ENCODE peak calls at places on chromosomes 3 and 15, in nine cellular contexts. One of them, this sample, is unnamed.

GRCh38 chr3:49012441-49013017 is 5.3 kb downstream of the WDR6 start:
- DNase-seq in AG04449: no peak
- DNase-seq in stomach: no peak
- DNase-seq in ovary: no peak
- DNase-seq in breast epithelium: no peak
- DNase-seq in tibial artery: no peak
- DNase-seq in colonic mucosa: no peak
- DNase-seq in GM23338: no peak
- DNase-seq in cardiac muscle cell: no peak
- DNase-seq in this sample: no peak

GRCh38 chr3:139312959-139313358 is 30.9 kb upstream of the MRPS22 start:
- DNase-seq in AG04449: no peak
- DNase-seq in stomach: no peak
- DNase-seq in ovary: no peak
- DNase-seq in breast epithelium: no peak
- DNase-seq in tibial artery: no peak
- DNase-seq in colonic mucosa: no peak
- DNase-seq in GM23338: no peak
- DNase-seq in cardiac muscle cell: peak; percentile 33
- DNase-seq in this sample: peak; percentile 32

GRCh38 chr3:30681276-30682211 is 75.1 kb downstream of the TGFBR2 start:
- DNase-seq in AG04449: no peak
- DNase-seq in stomach: no peak
- DNase-seq in ovary: peak; percentile 59
- DNase-seq in breast epithelium: no peak
- DNase-seq in tibial artery: no peak
- DNase-seq in colonic mucosa: peak; percentile 29
- DNase-seq in GM23338: no peak
- DNase-seq in cardiac muscle cell: peak; percentile 62
- DNase-seq in this sample: no peak

GRCh38 chr15:48674876-48675275 is 29.4 kb upstream of the FBN1 start:
- DNase-seq in AG04449: peak; percentile 66
- DNase-seq in stomach: no peak
- DNase-seq in ovary: no peak
- DNase-seq in breast epithelium: no peak
- DNase-seq in tibial artery: no peak
- DNase-seq in colonic mucosa: no peak
- DNase-seq in GM23338: no peak
- DNase-seq in cardiac muscle cell: peak; percentile 64
- DNase-seq in this sample: no peak

GRCh38 chr15:87369269-87369668 is 887.3 kb downstream of the NTRK3 start:
- DNase-seq in AG04449: peak; percentile 82
- DNase-seq in stomach: no peak
- DNase-seq in ovary: no peak
- DNase-seq in breast epithelium: no peak
- DNase-seq in tibial artery: no peak
- DNase-seq in colonic mucosa: no peak
- DNase-seq in GM23338: no peak
- DNase-seq in cardiac muscle cell: peak; percentile 88
- DNase-seq in this sample: peak; percentile 90

GRCh38 chr3:57150097-57150496 is 15.1 kb downstream of the IL17RD start:
- DNase-seq in AG04449: no peak
- DNase-seq in stomach: no peak
- DNase-seq in ovary: no peak
- DNase-seq in breast epithelium: no peak
- DNase-seq in tibial artery: no peak
- DNase-seq in colonic mucosa: no peak
- DNase-seq in GM23338: no peak
- DNase-seq in cardiac muscle cell: no peak
- DNase-seq in this sample: peak; percentile 56

GRCh38 chr3:52998781-52999509 is 46.9 kb downstream of the SFMBT1 start:
- DNase-seq in AG04449: no peak
- DNase-seq in stomach: no peak
- DNase-seq in ovary: no peak
- DNase-seq in breast epithelium: no peak
- DNase-seq in tibial artery: no peak
- DNase-seq in colonic mucosa: peak; percentile 61
- DNase-seq in GM23338: peak; percentile 33
- DNase-seq in cardiac muscle cell: no peak
- DNase-seq in this sample: no peak

GRCh38 chr15:79370716-79371115 is 59.8 kb downstream of the TMED3 start:
- DNase-seq in AG04449: no peak
- DNase-seq in stomach: no peak
- DNase-seq in ovary: no peak
- DNase-seq in breast epithelium: no peak
- DNase-seq in tibial artery: no peak
- DNase-seq in colonic mucosa: no peak
- DNase-seq in GM23338: no peak
- DNase-seq in cardiac muscle cell: peak; percentile 58
- DNase-seq in this sample: no peak

GRCh38 chr3:74347563-74348268 is 266.7 kb downstream of the CNTN3 start:
- DNase-seq in AG04449: no peak
- DNase-seq in stomach: no peak
- DNase-seq in ovary: no peak
- DNase-seq in breast epithelium: no peak
- DNase-seq in tibial artery: no peak
- DNase-seq in colonic mucosa: no peak
- DNase-seq in GM23338: no peak
- DNase-seq in cardiac muscle cell: no peak
- DNase-seq in this sample: no peak

GRCh38 chr3:18481946-18482548 is 56.9 kb upstream of the SATB1 start:
- DNase-seq in AG04449: no peak
- DNase-seq in stomach: no peak
- DNase-seq in ovary: no peak
- DNase-seq in breast epithelium: no peak
- DNase-seq in tibial artery: no peak
- DNase-seq in colonic mucosa: no peak
- DNase-seq in GM23338: no peak
- DNase-seq in cardiac muscle cell: no peak
- DNase-seq in this sample: no peak

GRCh38 chr15:92831459-92832229 is 68.5 kb upstream of the CHD2 start:
- DNase-seq in AG04449: peak; percentile 73
- DNase-seq in stomach: peak; percentile 90
- DNase-seq in ovary: peak; percentile 94
- DNase-seq in breast epithelium: peak; percentile 82
- DNase-seq in tibial artery: peak; percentile 95
- DNase-seq in colonic mucosa: peak; percentile 89
- DNase-seq in GM23338: peak; percentile 97
- DNase-seq in cardiac muscle cell: peak; percentile 99
- DNase-seq in this sample: peak; percentile 96

GRCh38 chr15:72340366-72340765 is 20.4 kb upstream of the CELF6 start:
- DNase-seq in AG04449: no peak
- DNase-seq in stomach: no peak
- DNase-seq in ovary: no peak
- DNase-seq in breast epithelium: no peak
- DNase-seq in tibial artery: no peak
- DNase-seq in colonic mucosa: no peak
- DNase-seq in GM23338: no peak
- DNase-seq in cardiac muscle cell: peak; percentile 33
- DNase-seq in this sample: no peak

GRCh38 chr15:38714309-38715072 is 149.9 kb upstream of the RASGRP1 start:
- DNase-seq in AG04449: peak; percentile 99
- DNase-seq in stomach: no peak
- DNase-seq in ovary: no peak
- DNase-seq in breast epithelium: no peak
- DNase-seq in tibial artery: no peak
- DNase-seq in colonic mucosa: no peak
- DNase-seq in GM23338: no peak
- DNase-seq in cardiac muscle cell: peak; percentile 94
- DNase-seq in this sample: no peak

GRCh38 chr3:99751649-99752048 is 66.0 kb upstream of the CMSS1 start:
- DNase-seq in AG04449: no peak
- DNase-seq in stomach: no peak
- DNase-seq in ovary: no peak
- DNase-seq in breast epithelium: no peak
- DNase-seq in tibial artery: no peak
- DNase-seq in colonic mucosa: no peak
- DNase-seq in GM23338: no peak
- DNase-seq in cardiac muscle cell: peak; percentile 80
- DNase-seq in this sample: no peak

GRCh38 chr3:124838963-124839362 is 48.2 kb downstream of the ITGB5 start:
- DNase-seq in AG04449: no peak
- DNase-seq in stomach: no peak
- DNase-seq in ovary: no peak
- DNase-seq in breast epithelium: no peak
- DNase-seq in tibial artery: no peak
- DNase-seq in colonic mucosa: no peak
- DNase-seq in GM23338: no peak
- DNase-seq in cardiac muscle cell: no peak
- DNase-seq in this sample: no peak

GRCh38 chr3:58421004-58421403 is 12.6 kb downstream of the PDHB start:
- DNase-seq in AG04449: no peak
- DNase-seq in stomach: no peak
- DNase-seq in ovary: no peak
- DNase-seq in breast epithelium: no peak
- DNase-seq in tibial artery: no peak
- DNase-seq in colonic mucosa: no peak
- DNase-seq in GM23338: no peak
- DNase-seq in cardiac muscle cell: no peak
- DNase-seq in this sample: no peak

GRCh38 chr3:58422756-58423324 is 10.8 kb downstream of the PDHB start:
- DNase-seq in AG04449: no peak
- DNase-seq in stomach: no peak
- DNase-seq in ovary: no peak
- DNase-seq in breast epithelium: no peak
- DNase-seq in tibial artery: no peak
- DNase-seq in colonic mucosa: no peak
- DNase-seq in GM23338: peak; percentile 71
- DNase-seq in cardiac muscle cell: peak; percentile 52
- DNase-seq in this sample: no peak

GRCh38 chr3:58418227-58418626 is 15.4 kb downstream of the PDHB start:
- DNase-seq in AG04449: no peak
- DNase-seq in stomach: no peak
- DNase-seq in ovary: no peak
- DNase-seq in breast epithelium: no peak
- DNase-seq in tibial artery: no peak
- DNase-seq in colonic mucosa: no peak
- DNase-seq in GM23338: no peak
- DNase-seq in cardiac muscle cell: no peak
- DNase-seq in this sample: no peak

GRCh38 chr3:58417075-58417474 is 16.6 kb downstream of the PDHB start:
- DNase-seq in AG04449: no peak
- DNase-seq in stomach: no peak
- DNase-seq in ovary: no peak
- DNase-seq in breast epithelium: no peak
- DNase-seq in tibial artery: no peak
- DNase-seq in colonic mucosa: no peak
- DNase-seq in GM23338: no peak
- DNase-seq in cardiac muscle cell: no peak
- DNase-seq in this sample: no peak

DNA sequence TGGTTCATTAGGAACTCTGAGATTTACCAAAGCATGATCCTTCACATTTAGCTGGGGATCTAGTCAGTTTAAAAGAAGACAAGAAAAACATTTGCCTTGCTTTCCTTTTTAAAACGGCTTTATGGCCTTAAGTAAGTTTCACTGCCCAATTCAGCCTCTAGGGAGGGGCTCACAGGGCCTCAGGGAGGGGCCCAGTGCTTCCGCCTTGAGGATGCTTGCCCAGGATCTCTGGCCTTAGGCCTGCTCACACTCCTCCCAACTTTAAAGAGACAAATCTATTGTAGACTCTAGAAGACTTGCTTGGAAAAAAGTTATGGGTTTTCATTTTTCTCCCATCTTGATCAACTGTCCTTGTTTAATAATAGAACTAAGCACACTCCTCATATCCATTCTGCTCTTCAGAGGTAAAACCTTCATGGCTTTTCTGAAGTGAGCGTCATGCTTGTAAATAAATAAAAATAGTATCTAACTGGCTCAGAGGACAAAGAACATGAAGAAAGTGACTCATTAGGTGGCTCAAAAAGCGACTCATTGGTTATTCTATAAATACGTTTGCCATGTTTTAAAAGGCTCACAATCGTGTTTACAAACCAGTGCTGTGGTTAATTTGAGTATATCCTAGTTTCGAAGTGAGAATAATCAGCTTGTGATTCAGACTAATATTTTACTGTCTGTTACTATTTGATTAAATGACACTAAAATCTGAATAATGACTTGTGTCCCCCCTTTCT is 13.7 kb downstream of the PDHB start:
- DNase-seq in AG04449: no peak
- DNase-seq in stomach: no peak
- DNase-seq in ovary: no peak
- DNase-seq in breast epithelium: no peak
- DNase-seq in tibial artery: peak; percentile 52
- DNase-seq in colonic mucosa: peak; percentile 72
- DNase-seq in GM23338: no peak
- DNase-seq in cardiac muscle cell: peak; percentile 42
- DNase-seq in this sample: no peak
- TF ChIP-seq CTCF in AG04449: no peak
- TF ChIP-seq CTCF in stomach: no peak
- TF ChIP-seq CTCF in ovary: no peak
- TF ChIP-seq CTCF in breast epithelium: no peak
- TF ChIP-seq CTCF in tibial artery: peak; percentile 9
- TF ChIP-seq CTCF in colonic mucosa: no peak
- TF ChIP-seq CTCF in GM23338: no peak
- TF ChIP-seq CTCF in cardiac muscle cell: no peak
- TF ChIP-seq CTCF in this sample: no peak

DNA sequence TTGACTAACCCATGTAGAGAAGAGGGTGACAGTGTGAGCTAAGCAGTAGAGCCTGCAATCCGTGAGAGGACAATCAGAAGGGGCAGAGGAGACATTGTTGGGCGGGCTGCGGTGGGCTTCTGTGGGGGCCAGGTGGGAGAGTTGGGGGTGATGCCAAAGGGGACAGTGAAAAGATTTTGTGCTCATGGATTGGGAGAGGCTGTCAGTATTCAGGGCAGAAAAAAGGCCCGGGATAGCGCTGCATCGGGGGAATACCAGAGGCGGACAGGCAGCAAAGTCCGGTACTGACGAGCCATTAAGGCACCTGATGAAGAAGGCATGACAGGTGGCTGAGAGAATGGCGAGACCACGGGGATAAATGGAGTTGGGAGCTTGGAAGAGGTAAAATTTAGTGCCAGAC is 1.3 kb upstream of the PXYLP1 start:
- DNase-seq in AG04449: no peak
- DNase-seq in stomach: no peak
- DNase-seq in ovary: no peak
- DNase-seq in breast epithelium: no peak
- DNase-seq in tibial artery: no peak
- DNase-seq in colonic mucosa: no peak
- DNase-seq in GM23338: no peak
- DNase-seq in cardiac muscle cell: no peak
- DNase-seq in this sample: no peak
- H3K4me3 ChIP-seq in AG04449: no peak overlapping the region
- H3K4me3 ChIP-seq in stomach: no peak overlapping the region
- H3K4me3 ChIP-seq in ovary: no peak overlapping the region
- H3K4me3 ChIP-seq in breast epithelium: no peak overlapping the region
- H3K4me3 ChIP-seq in tibial artery: no peak overlapping the region
- H3K4me3 ChIP-seq in colonic mucosa: no peak overlapping the region
- H3K4me3 ChIP-seq in GM23338: peak overlapping the region; percentile 83
- H3K4me3 ChIP-seq in cardiac muscle cell: no peak overlapping the region
- H3K4me3 ChIP-seq in this sample: no peak overlapping the region

GRCh38 chr15:74396445-74397238 is 29.2 kb upstream of the CYP11A1 start:
- DNase-seq in AG04449: no peak
- DNase-seq in stomach: peak; percentile 52
- DNase-seq in ovary: no peak
- DNase-seq in breast epithelium: no peak
- DNase-seq in tibial artery: no peak
- DNase-seq in colonic mucosa: no peak
- DNase-seq in GM23338: no peak
- DNase-seq in cardiac muscle cell: no peak
- DNase-seq in this sample: no peak
- TF ChIP-seq CTCF in AG04449: peak; percentile 15
- TF ChIP-seq CTCF in stomach: no peak
- TF ChIP-seq CTCF in ovary: no peak
- TF ChIP-seq CTCF in breast epithelium: no peak
- TF ChIP-seq CTCF in tibial artery: no peak
- TF ChIP-seq CTCF in colonic mucosa: no peak
- TF ChIP-seq CTCF in GM23338: no peak
- TF ChIP-seq CTCF in cardiac muscle cell: no peak
- TF ChIP-seq CTCF in this sample: no peak

GRCh38 chr3:171939578-171939977 is 96.4 kb downstream of the TMEM212 start:
- DNase-seq in AG04449: no peak
- DNase-seq in stomach: no peak
- DNase-seq in ovary: no peak
- DNase-seq in breast epithelium: no peak
- DNase-seq in tibial artery: no peak
- DNase-seq in colonic mucosa: no peak
- DNase-seq in GM23338: no peak
- DNase-seq in cardiac muscle cell: no peak
- DNase-seq in this sample: no peak
- H3K4me3 ChIP-seq in AG04449: no peak overlapping the region
- H3K4me3 ChIP-seq in stomach: no peak overlapping the region
- H3K4me3 ChIP-seq in ovary: no peak overlapping the region
- H3K4me3 ChIP-seq in breast epithelium: no peak overlapping the region
- H3K4me3 ChIP-seq in tibial artery: no peak overlapping the region
- H3K4me3 ChIP-seq in colonic mucosa: no peak overlapping the region
- H3K4me3 ChIP-seq in GM23338: no peak overlapping the region
- H3K4me3 ChIP-seq in cardiac muscle cell: no peak overlapping the region
- H3K4me3 ChIP-seq in this sample: no peak overlapping the region